ENCODE peak calls at places on chromosomes 12 and 14, in five cellular contexts. O, Z, I, F and G are unnamed samples.

GRCh38 chr14:31167032-31167431 is 40.6 kb downstream of the HECTD1 start:
- DNase-seq in I (no peak), Z (no peak), F (no peak), O (no peak), G (no peak)

GRCh38 chr12:131826064-131826928 is 1.9 kb upstream of the MMP17 start:
- DNase-seq in O (no peak), Z (no peak), F (no peak), I (peak), G (peak)

GRCh38 chr12:119710374-119710773 is 42.4 kb downstream of the PRKAB1 start:
- DNase-seq in O (peak), Z (no peak), I (peak), F (peak), G (no peak)

GRCh38 chr14:88998027-88998426 is 173.6 kb downstream of the TTC8 start:
- DNase-seq in O (no peak), I (no peak), Z (no peak), F (no peak), G (no peak)

GRCh38 chr14:75242546-75243273 is 35.9 kb upstream of the FOS start:
- DNase-seq in I (peak), F (peak), Z (peak), O (peak), G (no peak)

GRCh38 chr12:99223554-99223953 is 424.0 kb upstream of the GARIN6 start:
- DNase-seq in F (no peak), O (no peak), I (no peak), Z (no peak), G (no peak)

GRCh38 chr14:56797003-56797568 is 13.2 kb downstream of the OTX2 start:
- DNase-seq in O (no peak), Z (no peak), F (no peak), I (no peak), G (no peak)

GRCh38 chr12:96195845-96196451 is 1.8 kb downstream of the ELK3 start:
- DNase-seq in Z (no peak), O (peak), I (no peak), F (no peak), G (peak)

GRCh38 chr14:60482743-60483142 is 3.1 kb downstream of the C14orf39 start:
- DNase-seq in O (peak), I (no peak), Z (no peak), F (no peak), G (no peak)
- H3K4me3 ChIP-seq in O (no peak), I (no peak), Z (no peak), F (no peak), G (no peak)

DNA sequence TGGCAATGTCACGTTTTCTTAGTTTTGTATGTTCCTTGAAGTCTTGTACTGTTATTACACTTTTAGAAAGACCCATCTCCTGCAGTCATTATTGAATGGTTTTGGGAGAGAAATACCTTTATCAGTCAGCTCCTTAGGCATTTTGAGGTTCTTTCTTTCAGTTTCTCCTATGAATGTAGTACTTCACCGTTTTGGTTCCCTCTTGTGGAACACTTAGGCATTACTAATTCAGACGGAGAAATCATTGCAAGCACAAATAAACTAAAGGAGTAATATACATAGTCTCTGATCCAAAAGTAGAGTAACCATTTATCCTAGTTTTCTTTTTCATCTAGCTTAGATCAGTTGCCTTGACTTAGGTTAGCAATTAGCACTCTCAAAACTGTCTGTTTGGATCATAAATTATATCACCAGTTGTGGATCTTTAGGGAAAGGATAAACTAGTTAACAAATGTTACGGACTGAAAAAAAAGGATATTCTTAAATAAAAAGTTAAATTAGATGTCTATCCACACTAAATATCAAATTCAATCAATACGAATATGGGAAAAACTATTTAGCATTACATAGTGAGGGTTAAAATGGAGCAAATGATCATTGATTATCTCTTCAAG is 1538.3 kb upstream of the SEL1L start:
- DNase-seq in F (no peak), O (peak), Z (no peak), I (no peak), G (no peak)
- TF ChIP-seq CTCF in F (peak), O (peak), Z (no peak), I (peak), G (no peak)

GRCh38 chr12:126114420-126114819 is 1049.2 kb downstream of the AACS start:
- DNase-seq in F (no peak), O (no peak), Z (no peak), I (no peak), G (no peak)
- H3K4me3 ChIP-seq in F (no peak), O (no peak), Z (no peak), I (no peak), G (no peak)

GRCh38 chr12:3901116-3901515 is 27.9 kb upstream of the PARP11 start:
- DNase-seq in I (no peak), O (no peak), Z (no peak), F (no peak), G (no peak)
- TF ChIP-seq CTCF in I (no peak), O (no peak), Z (no peak), F (no peak), G (no peak)